ENCODE peak calls at places on chromosomes 2 and 18, in ten cellular contexts. H is stimulated activated CD4-positive, alpha-beta T cell treated with anti-CD3 and anti-CD28 coated beads, Interleukin-2, amount 100 ng/mL, for 48 hours; U is erythroblast; T is activated CD4-positive, alpha-beta T cell treated with anti-CD3 and anti-CD28 coated beads for 24 hours; P is GM06990; E is ascending aorta; O is A172; S is GM04503; J is astrocyte of the spinal cord; G is GM12878. B is an unnamed sample.

GRCh38 chr2:235095569-235095968 is 143.8 kb downstream of the SH3BP4 start:
- DNase-seq in S (no peak), O (no peak), E (no peak), T (no peak), J (no peak), G (no peak), U (no peak), H (no peak), P (no peak), B (no peak)

GRCh38 chr2:174682578-174683391 is 81.5 kb downstream of the CHRNA1 start:
- DNase-seq in J (peak), G (no peak), S (no peak), H (peak), P (peak), U (peak), O (peak), T (no peak), E (no peak), B (no peak)

GRCh38 chr2:1088941-1089340 is 138.3 kb downstream of the SNTG2 start:
- DNase-seq in T (no peak), J (no peak), H (no peak), S (no peak), O (no peak), G (no peak), P (no peak), U (no peak), E (no peak), B (no peak)

GRCh38 chr18:13471971-13472628 is 253.5 kb downstream of the LDLRAD4 start:
- DNase-seq in H (no peak), U (no peak), J (no peak), T (no peak), G (no peak), E (no peak), P (no peak), S (no peak), O (no peak), B (no peak)

GRCh38 chr2:173229086-173229485 is 125.6 kb upstream of the CDCA7 start:
- DNase-seq in E (no peak), U (no peak), H (no peak), O (no peak), T (no peak), J (no peak), P (no peak), S (no peak), G (no peak), B (no peak)

GRCh38 chr2:136179602-136179975 is 61.6 kb upstream of the CXCR4 start:
- DNase-seq in T (no peak), G (no peak), J (no peak), O (no peak), S (no peak), H (no peak), P (no peak), U (no peak), E (no peak), B (no peak)

GRCh38 chr18:74571895-74572680 is 25.6 kb upstream of the ZNF407 start:
- DNase-seq in T (no peak), E (no peak), O (no peak), P (no peak), J (no peak), S (no peak), H (no peak), U (no peak), G (no peak), B (no peak)

GRCh38 chr2:241798081-241798630 is 10.8 kb upstream of the NEU4 start:
- DNase-seq in E (no peak), U (no peak), P (no peak), O (no peak), S (no peak), H (no peak), G (no peak), J (no peak), T (no peak), B (no peak)

GRCh38 chr2:70460333-70460732 is 93.3 kb downstream of the TGFA start:
- DNase-seq in U (no peak), O (no peak), T (no peak), E (no peak), H (no peak), G (no peak), S (no peak), P (no peak), J (no peak), B (no peak)

GRCh38 chr2:145897151-145897550 is 1377.2 kb upstream of the ZEB2 start:
- DNase-seq in E (no peak), S (no peak), T (no peak), J (no peak), H (no peak), U (no peak), P (no peak), O (no peak), G (no peak), B (no peak)

GRCh38 chr18:11511434-11512095 is 97.8 kb upstream of the SLC35G4 start:
- DNase-seq in T (no peak), H (no peak), E (no peak), O (no peak), S (no peak), G (peak), P (peak), J (no peak), U (no peak), B (no peak)

GRCh38 chr2:240053173-240054155 is at the start of gene OR6B3:
- DNase-seq in H (no peak), O (no peak), G (no peak), S (no peak), E (no peak), J (no peak), U (no peak), T (no peak), P (no peak), B (no peak)

GRCh38 chr18:79601234-79601633 is 78.4 kb upstream of the CTDP1 start:
- DNase-seq in S (no peak), O (no peak), T (no peak), J (no peak), G (no peak), H (no peak), U (peak), P (no peak), E (no peak), B (no peak)

GRCh38 chr18:25743661-25744151 is 346.7 kb downstream of the SS18 start:
- DNase-seq in U (no peak), O (no peak), S (no peak), J (no peak), T (no peak), H (no peak), G (no peak), E (no peak), P (no peak), B (no peak)

GRCh38 chr2:214604861-214605260 is 194.0 kb downstream of the VWC2L start:
- DNase-seq in U (no peak), O (peak), J (peak), H (no peak), E (no peak), P (no peak), G (no peak), T (no peak), S (peak), B (no peak)

GRCh38 chr2:60872510-60872928 is 8.9 kb upstream of the REL start:
- DNase-seq in U (no peak), P (peak), G (peak), H (no peak), J (no peak), T (no peak), S (no peak), O (no peak), E (no peak), B (no peak)

GRCh38 chr2:80073134-80073561 is 231.4 kb downstream of the LRRTM1 start:
- DNase-seq in P (no peak), S (no peak), O (peak), E (no peak), G (peak), J (peak), T (no peak), U (peak), H (peak), B (no peak)

GRCh38 chr2:64035067-64035942 is 16.1 kb upstream of the VPS54 start:
- DNase-seq in P (peak), H (no peak), U (no peak), G (no peak), J (peak), S (no peak), E (no peak), T (no peak), O (no peak), B (no peak)

GRCh38 chr2:117514391-117514790 is 300.1 kb upstream of the DDX18 start:
- DNase-seq in T (no peak), G (no peak), E (no peak), P (no peak), J (peak), O (no peak), H (no peak), U (no peak), S (no peak), B (no peak)

GRCh38 chr2:29115797-29116781 is 874 bp downstream of the CLIP4 start:
- DNase-seq in H (peak), J (peak), P (peak), E (peak), O (peak), T (peak), S (peak), U (peak), G (peak), B (peak)

GRCh38 chr2:215870088-215870490 is 143.3 kb downstream of the MREG start:
- DNase-seq in J (peak), O (no peak), U (peak), E (no peak), H (no peak), T (no peak), G (no peak), P (no peak), S (peak), B (no peak)

GRCh38 chr2:223618172-223619035 is 16.2 kb upstream of the SCG2 start:
- DNase-seq in U (no peak), S (no peak), H (no peak), O (no peak), T (no peak), J (no peak), E (no peak), G (no peak), P (no peak), B (no peak)

GRCh38 chr18:56861244-56861643 is 210.1 kb downstream of the WDR7 start:
- DNase-seq in S (no peak), O (no peak), G (no peak), T (no peak), J (no peak), U (no peak), H (no peak), P (no peak), E (no peak), B (no peak)

GRCh38 chr2:232879618-232880494 is 9.8 kb downstream of the SNORC start:
- DNase-seq in E (no peak), H (no peak), S (no peak), G (no peak), P (no peak), T (no peak), O (no peak), J (no peak), U (no peak), B (no peak)

GRCh38 chr2:101387151-101387807 is at the start of gene CREG2:
- DNase-seq in J (peak), U (peak), O (peak), T (peak), G (no peak), P (peak), E (no peak), H (peak), S (no peak), B (peak)

GRCh38 chr2:106649306-106649705 is 162.1 kb downstream of the CD8B2 start:
- DNase-seq in S (no peak), E (no peak), P (no peak), O (no peak), T (no peak), G (no peak), U (no peak), J (no peak), H (no peak), B (no peak)